ENCODE peak calls at places on chromosomes 3 and 15, in four cellular contexts. X is astrocyte, T is neural progenitor cell, M is MM.1S. H is an unnamed sample.

GRCh38 chr3:53032609-53033008 is 13.3 kb downstream of the SFMBT1 start:
- DNase-seq in T (no peak), X (no peak), M (no peak), H (no peak)

GRCh38 chr15:62619526-62619925 is 423.0 kb upstream of the TPM1 start:
- DNase-seq in X (peak; percentile 54), T (no peak), M (no peak), H (no peak)

GRCh38 chr3:123025642-123026521 is 1.7 kb downstream of the SEMA5B start:
- DNase-seq in T (peak; percentile 82), M (no peak), X (no peak), H (no peak)

GRCh38 chr3:61315874-61316273 is 64.6 kb upstream of the FHIT start:
- DNase-seq in M (no peak), X (no peak), T (peak; percentile 66), H (peak; percentile 11)

GRCh38 chr15:40906947-40907802 is 12.9 kb downstream of the VPS18 start:
- DNase-seq in X (peak; percentile 29), M (no peak), T (no peak), H (no peak)

GRCh38 chr15:81939604-81940440 is 106.0 kb downstream of the MEX3B start:
- DNase-seq in M (peak; percentile 66), T (peak; percentile 60), X (peak; percentile 16), H (no peak)

GRCh38 chr15:101394654-101395053 is 94.9 kb downstream of the PCSK6 start:
- DNase-seq in T (no peak), M (no peak), X (no peak), H (no peak)

GRCh38 chr3:20101041-20101440 is 60.8 kb downstream of the KAT2B start:
- DNase-seq in T (no peak), X (no peak), M (no peak), H (no peak)

GRCh38 chr3:17190353-17191078 is 305.8 kb downstream of the PLCL2 start:
- DNase-seq in T (no peak), M (no peak), X (no peak), H (no peak)

GRCh38 chr15:95567686-95568085 is 762.8 kb upstream of the NR2F2 start:
- DNase-seq in X (peak; percentile 60), M (no peak), T (no peak), H (no peak)

GRCh38 chr3:47780727-47781325 is 867 bp downstream of the SMARCC1 start:
- DNase-seq in M (no peak), X (no peak), T (no peak), H (no peak)

GRCh38 chr15:65192016-65192415 is 6.9 kb upstream of the CLPX start:
- DNase-seq in M (no peak), X (no peak), T (no peak), H (no peak)

GRCh38 chr15:25177955-25178801 is 223.4 kb downstream of the SNRPN start:
- DNase-seq in T (no peak), X (no peak), M (no peak), H (no peak)

GRCh38 chr3:29083607-29084120 is 197.2 kb upstream of the RBMS3 start:
- DNase-seq in X (peak; percentile 3), T (no peak), M (no peak), H (no peak)

GRCh38 chr3:195453236-195453635 is 10.4 kb upstream of the ACAP2 start:
- DNase-seq in X (no peak), T (no peak), M (no peak), H (no peak)

GRCh38 chr15:101489633-101490407 is at the start of gene PCSK6:
- DNase-seq in X (no peak), M (no peak), T (peak; percentile 77), H (no peak)

GRCh38 chr3:156685752-156686151 is 11.4 kb downstream of the TIPARP start:
- DNase-seq in T (no peak), M (peak; percentile 90), X (no peak), H (no peak)

GRCh38 chr3:4866841-4867240 is 112.4 kb upstream of the BHLHE40 start:
- DNase-seq in M (no peak), X (peak; percentile 30), T (no peak), H (no peak)

GRCh38 chr3:196513697-196514349 is 1.3 kb downstream of the SMCO1 start:
- DNase-seq in X (peak; percentile 77), T (no peak), M (no peak), H (no peak)

GRCh38 chr3:473284-473800 is 276.8 kb downstream of the CHL1 start:
- DNase-seq in X (no peak), M (no peak), T (no peak), H (no peak)

GRCh38 chr3:5220667-5221431 is 33.3 kb downstream of the EDEM1 start:
- DNase-seq in T (no peak), X (no peak), M (no peak), H (no peak)

GRCh38 chr3:195754141-195754540 is 33.4 kb downstream of the MUC20 start:
- DNase-seq in X (no peak), M (no peak), T (no peak), H (no peak)

GRCh38 chr3:4709336-4709735 is 216.2 kb downstream of the ITPR1 start:
- DNase-seq in M (no peak), T (no peak), X (no peak), H (no peak)

GRCh38 chr3:102066470-102066869 is 217.2 kb downstream of the NFKBIZ start:
- DNase-seq in X (no peak), T (no peak), M (no peak), H (no peak)

GRCh38 chr3:102068736-102069135 is 219.4 kb downstream of the NFKBIZ start:
- DNase-seq in M (no peak), T (no peak), X (no peak), H (no peak)

GRCh38 chr3:102069211-102069662 is 219.9 kb downstream of the NFKBIZ start:
- DNase-seq in M (no peak), X (peak; percentile 79), T (no peak), H (no peak)

GRCh38 chr3:102063572-102063971 is 214.3 kb downstream of the NFKBIZ start:
- DNase-seq in M (no peak), X (no peak), T (no peak), H (no peak)

GRCh38 chr3:102068327-102068726 is 219.0 kb downstream of the NFKBIZ start:
- DNase-seq in M (no peak), X (no peak), T (no peak), H (no peak)
- TF ChIP-seq EZH2 in M (no peak), X (no peak), T (no peak), H (no peak)

GRCh38 chr3:194140520-194141414 is 4.8 kb downstream of the HES1 start:
- DNase-seq in T (peak; percentile 85), M (no peak), X (peak; percentile 62), H (peak; percentile 82)

GRCh38 chr3:194139977-194140351 is 4.0 kb downstream of the HES1 start:
- DNase-seq in T (no peak), M (no peak), X (peak; percentile 46), H (no peak)

GRCh38 chr3:194141415-194142155 is 5.6 kb downstream of the HES1 start:
- DNase-seq in X (peak; percentile 92), M (peak; percentile 90), T (peak; percentile 92), H (peak; percentile 97)

GRCh38 chr3:194139085-194139976 is 3.4 kb downstream of the HES1 start:
- DNase-seq in X (peak; percentile 87), T (peak; percentile 80), M (peak; percentile 60), H (peak; percentile 93)

DNA sequence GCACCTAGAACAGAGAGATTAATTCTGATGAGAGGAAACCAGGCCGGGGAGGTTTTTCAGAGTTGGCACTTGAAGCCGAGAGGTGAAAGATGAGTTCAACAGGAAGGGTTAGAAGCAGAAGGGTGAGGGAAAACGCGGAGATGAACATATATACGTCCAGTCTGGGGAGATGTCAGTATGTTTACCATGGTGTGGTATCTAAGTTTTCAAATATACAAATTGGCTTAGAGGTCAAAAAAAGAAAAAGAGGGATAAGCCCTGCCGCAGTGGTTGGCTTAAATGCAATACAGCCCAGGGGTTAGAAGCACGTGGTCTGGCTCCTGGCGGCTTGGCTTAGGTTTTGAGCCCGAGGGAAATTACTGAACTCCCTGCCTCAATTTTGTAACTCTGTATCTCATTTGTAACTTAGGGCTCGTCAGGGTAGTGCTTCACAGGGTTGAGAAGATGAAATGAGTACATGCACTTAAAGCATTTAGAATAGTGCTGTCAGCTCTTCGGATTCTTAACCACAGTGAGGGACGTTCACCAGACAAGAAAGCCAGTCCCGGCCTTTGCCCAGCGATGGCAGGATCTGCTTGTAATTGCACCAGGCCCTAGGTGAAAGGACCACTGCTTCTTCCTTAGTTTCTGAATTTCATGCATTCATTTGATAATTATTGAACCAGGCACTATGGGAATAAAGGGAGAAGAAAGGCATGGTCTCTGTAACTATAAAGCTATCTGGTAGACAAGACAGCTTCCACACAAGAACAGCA is 6.4 kb downstream of the HES1 start:
- DNase-seq in M (no peak), T (peak; percentile 37), X (no peak), H (no peak)
- H2AFZ ChIP-seq in M (peak overlapping the region; percentile 45), T (no peak overlapping the region), X (peak overlapping the region; percentile 29), H (peak overlapping the region; percentile 56)

GRCh38 chr3:129974451-129975331 is at the start of gene TRH:
- DNase-seq in T (peak; percentile 78), X (no peak), M (no peak), H (no peak)
- TF ChIP-seq EZH2 in T (peak; percentile 99), X (peak; percentile 98), M (no peak), H (no peak)

GRCh38 chr3:42387802-42388651 is 22.4 kb downstream of the LYZL4 start:
- DNase-seq in M (peak; percentile 86), T (no peak), X (no peak), H (no peak)
- H2AFZ ChIP-seq in M (no peak overlapping the region), T (no peak overlapping the region), X (no peak overlapping the region), H (no peak overlapping the region)

GRCh38 chr3:62371032-62371734 is 2.2 kb downstream of the FEZF2 start:
- DNase-seq in M (no peak), T (peak; percentile 65), X (no peak), H (no peak)

GRCh38 chr3:62373215-62373614 is at the start of gene FEZF2:
- DNase-seq in M (no peak), X (no peak), T (peak; percentile 79), H (no peak)

GRCh38 chr3:62372621-62373041 is 719 bp downstream of the FEZF2 start:
- DNase-seq in M (no peak), T (peak; percentile 62), X (no peak), H (no peak)

GRCh38 chr3:62370112-62371031 is 3.0 kb downstream of the FEZF2 start:
- DNase-seq in X (no peak), M (no peak), T (peak; percentile 86), H (no peak)

DNA sequence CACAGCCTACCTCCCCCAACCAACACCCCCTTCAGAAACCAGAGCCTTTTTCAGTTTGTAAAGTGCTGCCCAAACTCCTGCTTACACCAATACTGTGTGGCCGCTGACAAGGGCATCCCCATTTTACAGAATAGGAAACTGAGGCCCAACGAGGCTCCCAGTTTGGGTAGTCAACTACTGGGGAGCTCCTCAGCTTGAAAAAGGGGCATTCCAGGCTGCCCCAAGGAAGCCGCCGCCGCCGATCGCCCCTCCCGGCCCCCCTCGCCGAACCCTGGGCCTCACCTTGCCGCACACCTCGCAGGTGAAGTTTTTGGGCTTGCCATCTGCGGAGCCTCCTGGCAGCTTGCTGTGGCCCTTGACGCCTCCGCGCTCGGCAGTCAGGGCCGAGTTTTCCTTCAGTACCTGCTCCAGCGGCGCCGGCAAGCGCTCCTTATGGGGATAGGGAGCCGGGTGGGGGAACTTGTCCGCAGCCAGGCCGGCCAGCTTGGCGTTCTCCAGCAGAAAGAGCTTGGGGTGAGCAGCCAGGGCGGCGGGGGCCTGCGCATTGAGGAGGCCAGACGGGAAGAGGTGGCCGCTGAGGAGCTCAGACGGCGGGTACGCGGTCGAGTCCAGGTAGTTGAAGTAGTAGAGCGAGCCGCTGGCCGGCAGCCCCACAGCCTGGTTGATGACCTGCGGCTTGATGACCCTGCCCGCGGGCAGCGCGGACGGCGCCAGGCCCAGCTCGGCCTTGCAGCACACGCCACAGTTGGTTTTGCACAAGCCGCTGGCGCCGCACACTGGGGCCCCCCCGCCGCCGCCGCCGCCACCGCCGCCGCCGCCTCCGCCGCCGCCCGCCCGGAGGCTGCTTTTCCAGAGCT is 1.4 kb downstream of the FEZF2 start:
- DNase-seq in T (peak; percentile 64), M (no peak), X (no peak), H (no peak)
- TF ChIP-seq EZH2 in T (peak; percentile 76), M (no peak), X (peak; percentile 25), H (no peak)

H was measured in PC-9.